ENCODE peak calls at places on chromosomes 7 and 10, in four cellular contexts. One of them, this sample, is unnamed. For H3K4me1, the result is how much of the 10 kb centered on the place peaks cover.

GRCh38 chr7:139679731-139680594 is 97.8 kb downstream of the HIPK2 start:
- DNase-seq in GM23338: no peak
- DNase-seq in adrenal gland: no peak
- DNase-seq in ovary: no peak
- DNase-seq in this sample: no peak

GRCh38 chr10:4825868-4826787 is at the start of gene AKR1E2:
- DNase-seq in ovary: peak
- DNase-seq in GM23338: peak
- DNase-seq in adrenal gland: peak
- DNase-seq in this sample: peak

GRCh38 chr10:11515596-11516418 is 95.6 kb downstream of the USP6NL start:
- DNase-seq in ovary: no peak
- DNase-seq in adrenal gland: peak
- DNase-seq in GM23338: peak
- DNase-seq in this sample: peak

GRCh38 chr10:97018251-97019212 is 167.2 kb downstream of the SLIT1 start:
- DNase-seq in ovary: peak
- DNase-seq in GM23338: no peak
- DNase-seq in adrenal gland: no peak
- DNase-seq in this sample: no peak

GRCh38 chr10:9103301-9103700 is 1048.8 kb downstream of the GATA3 start:
- DNase-seq in ovary: no peak
- DNase-seq in GM23338: no peak
- DNase-seq in adrenal gland: no peak
- DNase-seq in this sample: no peak

GRCh38 chr7:23353172-23353571 is 54.0 kb downstream of the MALSU1 start:
- DNase-seq in ovary: no peak
- DNase-seq in adrenal gland: no peak
- DNase-seq in GM23338: no peak
- DNase-seq in this sample: no peak

GRCh38 chr10:18456984-18457383 is 194.4 kb downstream of the NSUN6 start:
- DNase-seq in ovary: no peak
- DNase-seq in adrenal gland: no peak
- DNase-seq in GM23338: no peak
- DNase-seq in this sample: no peak

GRCh38 chr10:110360857-110361474 is 56.2 kb upstream of the SMNDC1 start:
- DNase-seq in adrenal gland: no peak
- DNase-seq in ovary: no peak
- DNase-seq in GM23338: peak
- DNase-seq in this sample: no peak

GRCh38 chr10:18681366-18681765 is 22.1 kb downstream of the ARL5B start:
- DNase-seq in ovary: no peak
- DNase-seq in adrenal gland: no peak
- DNase-seq in GM23338: no peak
- DNase-seq in this sample: no peak

GRCh38 chr10:76306859-76307258 is 875.4 kb downstream of the LRMDA start:
- DNase-seq in GM23338: no peak
- DNase-seq in adrenal gland: no peak
- DNase-seq in ovary: no peak
- DNase-seq in this sample: no peak

GRCh38 chr10:103709341-103709920 is 145.9 kb downstream of the SH3PXD2A start:
- DNase-seq in adrenal gland: no peak
- DNase-seq in GM23338: no peak
- DNase-seq in ovary: no peak
- DNase-seq in this sample: no peak

GRCh38 chr7:44990520-44991023 is 9.4 kb upstream of the CCM2 start:
- DNase-seq in GM23338: no peak
- DNase-seq in adrenal gland: peak
- DNase-seq in ovary: no peak
- DNase-seq in this sample: no peak

GRCh38 chr7:15291707-15292106 is 270.1 kb downstream of the AGMO start:
- DNase-seq in ovary: no peak
- DNase-seq in adrenal gland: no peak
- DNase-seq in GM23338: peak
- DNase-seq in this sample: peak

GRCh38 chr10:65142641-65143435 is 1621.6 kb downstream of the REEP3 start:
- DNase-seq in ovary: no peak
- DNase-seq in GM23338: no peak
- DNase-seq in adrenal gland: no peak
- DNase-seq in this sample: no peak

GRCh38 chr7:142496545-142496991 is 238.7 kb upstream of the PRSS58 start:
- DNase-seq in adrenal gland: no peak
- DNase-seq in ovary: no peak
- DNase-seq in GM23338: peak
- DNase-seq in this sample: peak

GRCh38 chr7:107394831-107395230 is 75.0 kb upstream of the GPR22 start:
- DNase-seq in ovary: no peak
- DNase-seq in GM23338: no peak
- DNase-seq in adrenal gland: no peak
- DNase-seq in this sample: no peak

GRCh38 chr7:128201067-128201689 is 39.9 kb upstream of the LEP start:
- DNase-seq in adrenal gland: no peak
- DNase-seq in GM23338: peak
- DNase-seq in ovary: no peak
- DNase-seq in this sample: no peak

GRCh38 chr7:140458191-140458590 is 21.1 kb downstream of the MKRN1 start:
- DNase-seq in ovary: no peak
- DNase-seq in GM23338: no peak
- DNase-seq in adrenal gland: no peak
- DNase-seq in this sample: peak

GRCh38 chr10:69489506-69490090 is 38.3 kb downstream of the TSPAN15 start:
- DNase-seq in ovary: no peak
- DNase-seq in adrenal gland: no peak
- DNase-seq in GM23338: no peak
- DNase-seq in this sample: no peak

GRCh38 chr7:150629347-150629746 is 2.8 kb downstream of the GIMAP6 start:
- DNase-seq in ovary: no peak
- DNase-seq in adrenal gland: no peak
- DNase-seq in GM23338: no peak
- DNase-seq in this sample: no peak

GRCh38 chr7:150631084-150631824 is 931 bp downstream of the GIMAP6 start:
- DNase-seq in ovary: no peak
- DNase-seq in adrenal gland: peak
- DNase-seq in GM23338: no peak
- DNase-seq in this sample: no peak

GRCh38 chr7:150633926-150634325 is 1.7 kb upstream of the GIMAP6 start:
- DNase-seq in GM23338: no peak
- DNase-seq in ovary: no peak
- DNase-seq in adrenal gland: no peak
- DNase-seq in this sample: no peak

GRCh38 chr7:150627959-150628358 is 4.2 kb downstream of the GIMAP6 start:
- DNase-seq in ovary: no peak
- DNase-seq in GM23338: no peak
- DNase-seq in adrenal gland: no peak
- DNase-seq in this sample: no peak

DNA sequence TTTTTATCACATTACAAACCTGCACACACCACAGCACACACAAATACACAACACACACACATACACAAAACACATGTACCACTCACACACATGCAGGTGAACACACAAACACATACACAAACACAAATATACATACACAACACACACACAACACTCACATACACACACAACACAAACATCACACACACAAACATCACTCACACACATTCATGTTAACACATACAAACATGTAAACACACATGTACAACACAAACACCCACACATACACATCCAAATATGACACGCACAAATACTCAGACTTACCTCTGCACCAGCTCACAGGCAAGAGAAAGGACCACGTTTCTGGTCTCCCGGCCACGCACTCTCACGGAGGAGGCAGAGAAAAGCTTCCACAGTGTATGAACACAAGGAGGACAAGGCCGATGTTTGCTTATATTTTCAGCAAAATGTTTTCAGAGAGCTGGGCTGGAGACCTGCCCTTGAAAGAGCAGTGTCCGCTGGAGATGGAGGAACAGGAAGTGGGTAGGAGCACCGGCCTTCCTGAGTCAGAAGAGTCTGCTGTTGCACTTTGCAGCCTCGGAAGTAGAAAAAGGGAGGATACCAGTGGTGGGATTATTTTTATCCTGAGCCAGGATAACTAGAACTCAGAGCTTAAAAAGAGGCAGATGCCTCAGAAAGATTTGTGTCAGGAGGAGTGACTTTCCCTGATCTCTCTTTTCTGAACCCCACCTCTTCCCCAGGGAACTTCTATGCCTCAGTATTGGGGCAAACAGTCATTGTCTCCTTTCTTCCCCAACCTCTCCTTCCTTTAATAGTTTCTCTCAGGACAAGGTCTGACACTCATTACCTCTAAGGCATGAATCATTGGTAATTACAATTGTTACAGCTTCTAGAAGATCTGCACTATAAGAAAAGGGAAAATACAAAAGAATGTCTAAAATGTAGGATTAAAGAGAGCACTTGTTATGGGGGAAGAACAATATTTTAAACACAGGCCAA is at the start of gene GIMAP6:
- DNase-seq in ovary: no peak
- DNase-seq in GM23338: no peak
- DNase-seq in adrenal gland: peak
- DNase-seq in this sample: no peak
- H3K4me1 ChIP-seq in ovary: under half
- H3K4me1 ChIP-seq in GM23338: under half
- H3K4me1 ChIP-seq in adrenal gland: under half
- H3K4me1 ChIP-seq in this sample: under half

GRCh38 chr7:104327963-104328307 is 468 bp upstream of the LHFPL3 start:
- DNase-seq in GM23338: peak
- DNase-seq in adrenal gland: no peak
- DNase-seq in ovary: no peak
- DNase-seq in this sample: no peak
- H3K4me3 ChIP-seq in GM23338: peak
- H3K4me3 ChIP-seq in adrenal gland: no peak
- H3K4me3 ChIP-seq in ovary: no peak
- H3K4me3 ChIP-seq in this sample: no peak

GRCh38 chr7:5872326-5872725 is 8.3 kb upstream of the OCM start:
- DNase-seq in GM23338: peak
- DNase-seq in adrenal gland: no peak
- DNase-seq in ovary: no peak
- DNase-seq in this sample: no peak

GRCh38 chr7:5867060-5867459 is 13.5 kb upstream of the OCM start:
- DNase-seq in adrenal gland: no peak
- DNase-seq in GM23338: no peak
- DNase-seq in ovary: no peak
- DNase-seq in this sample: no peak

GRCh38 chr7:5869691-5870090 is 10.9 kb upstream of the OCM start:
- DNase-seq in GM23338: no peak
- DNase-seq in adrenal gland: no peak
- DNase-seq in ovary: no peak
- DNase-seq in this sample: no peak

GRCh38 chr7:5870311-5870710 is 10.3 kb upstream of the OCM start:
- DNase-seq in ovary: no peak
- DNase-seq in GM23338: no peak
- DNase-seq in adrenal gland: no peak
- DNase-seq in this sample: no peak
- H3K4me1 ChIP-seq in ovary: under half
- H3K4me1 ChIP-seq in GM23338: under half
- H3K4me1 ChIP-seq in adrenal gland: under half
- H3K4me1 ChIP-seq in this sample: under half

DNA sequence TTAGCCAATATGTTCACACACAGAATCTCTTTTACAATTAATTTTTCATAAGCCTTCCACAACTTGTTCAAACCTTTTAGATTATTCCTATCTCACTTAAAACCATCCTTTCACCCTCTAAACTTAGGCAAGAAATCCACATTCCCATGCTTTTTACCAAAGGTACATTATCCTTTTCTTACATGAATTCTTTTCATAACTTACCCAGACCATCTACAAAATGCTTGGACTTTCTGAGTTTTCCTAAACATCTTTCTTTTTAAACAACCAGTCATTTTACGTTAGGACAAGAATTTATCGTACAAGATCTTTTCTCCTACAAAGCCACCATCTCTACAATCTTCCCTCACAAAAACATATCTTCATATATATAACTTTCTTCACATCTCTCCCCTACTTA is 18.8 kb upstream of the GARS1 start:
- DNase-seq in ovary: no peak
- DNase-seq in GM23338: peak
- DNase-seq in adrenal gland: no peak
- DNase-seq in this sample: no peak
- H3K4me3 ChIP-seq in ovary: no peak
- H3K4me3 ChIP-seq in GM23338: no peak
- H3K4me3 ChIP-seq in adrenal gland: no peak
- H3K4me3 ChIP-seq in this sample: no peak

GRCh38 chr7:48063985-48064384 is 25.1 kb upstream of the UPP1 start:
- DNase-seq in ovary: no peak
- DNase-seq in adrenal gland: no peak
- DNase-seq in GM23338: no peak
- DNase-seq in this sample: no peak
- H3K4me1 ChIP-seq in ovary: under half
- H3K4me1 ChIP-seq in adrenal gland: under half
- H3K4me1 ChIP-seq in GM23338: under half
- H3K4me1 ChIP-seq in this sample: under half

GRCh38 chr7:101015626-101016025 is 4.3 kb upstream of the MUC17 start:
- DNase-seq in GM23338: no peak
- DNase-seq in adrenal gland: no peak
- DNase-seq in ovary: no peak
- DNase-seq in this sample: no peak
- H3K4me3 ChIP-seq in GM23338: peak
- H3K4me3 ChIP-seq in adrenal gland: no peak
- H3K4me3 ChIP-seq in ovary: no peak
- H3K4me3 ChIP-seq in this sample: no peak

DNA sequence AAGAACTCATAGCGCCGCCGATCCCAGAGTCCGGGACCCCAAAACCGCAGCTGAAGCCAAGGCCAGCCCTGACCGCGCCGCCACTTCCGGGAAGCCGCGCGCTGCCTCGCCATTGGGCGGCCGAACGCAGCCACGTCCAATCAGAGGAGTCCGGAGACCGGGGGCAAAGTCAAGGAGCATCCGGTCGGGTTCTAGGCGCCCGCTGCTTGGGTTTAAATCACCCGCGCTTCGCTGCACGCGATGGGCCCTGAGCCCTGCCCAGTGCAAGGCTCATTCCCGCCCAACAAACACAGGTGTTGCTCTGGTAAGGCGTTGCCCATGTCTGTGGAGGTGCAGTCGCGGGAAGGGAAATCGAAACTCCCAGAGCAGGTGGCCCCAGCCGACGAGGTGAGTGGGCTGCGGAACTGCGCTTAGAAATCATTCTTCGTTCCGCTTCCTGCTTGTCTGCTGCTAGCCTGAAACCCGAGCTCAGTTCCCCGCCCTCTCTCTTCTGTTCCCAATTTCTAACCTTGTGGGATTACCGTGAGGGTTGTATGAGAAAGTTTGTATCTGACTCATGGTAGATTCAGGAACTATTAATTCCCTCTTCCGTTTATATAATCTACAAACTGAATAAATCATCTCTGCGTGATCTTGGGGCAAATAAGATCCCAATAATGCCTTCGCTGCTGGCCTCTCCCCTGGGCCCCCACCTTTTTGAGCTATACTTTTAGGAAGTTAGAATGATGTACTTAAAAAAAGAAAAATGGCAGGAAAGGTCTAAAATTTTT is at the start of gene DCLRE1C:
- DNase-seq in adrenal gland: peak
- DNase-seq in ovary: peak
- DNase-seq in GM23338: peak
- DNase-seq in this sample: peak
- H3K4me1 ChIP-seq in adrenal gland: under half
- H3K4me1 ChIP-seq in ovary: under half
- H3K4me1 ChIP-seq in GM23338: under half
- H3K4me1 ChIP-seq in this sample: under half

This sample was measured in HAP-1.